ENCODE peak calls at places on chromosomes 16 and 17, in six cellular contexts. S, I, C, W, E and F are unnamed samples.
A peak's percentile ranks its signal among the peaks of the same experiment; 100 is the strongest.

GRCh38 chr16:20812510-20812909 is 6.2 kb downstream of the REXO5 start:
- DNase-seq in S (no peak), I (no peak), C (no peak), W (no peak), E (no peak), F (no peak)

GRCh38 chr17:27888945-27889344 is 4.2 kb downstream of the LYRM9 start:
- DNase-seq in S (no peak), I (peak; percentile 21), C (no peak), W (no peak), E (no peak), F (no peak)

GRCh38 chr16:1379863-1380174 is 28.1 kb downstream of the GNPTG start:
- DNase-seq in S (no peak), I (no peak), C (no peak), W (no peak), E (no peak), F (no peak)

GRCh38 chr17:63185420-63185819 is 219.4 kb downstream of the TANC2 start:
- DNase-seq in S (no peak), I (no peak), C (peak; percentile 32), W (no peak), E (no peak), F (no peak)

GRCh38 chr17:69967910-69968411 is 107.1 kb upstream of the KCNJ16 start:
- DNase-seq in S (peak; percentile 83), I (no peak), C (peak; percentile 89), W (no peak), E (no peak), F (no peak)

GRCh38 chr17:59807892-59808509 is 84.7 kb downstream of the TUBD1 start:
- DNase-seq in S (no peak), I (no peak), C (peak; percentile 51), W (no peak), E (no peak), F (no peak)

GRCh38 chr17:42878123-42878880 is 22.3 kb upstream of the G6PC1 start:
- DNase-seq in S (no peak), I (peak; percentile 23), C (no peak), W (no peak), E (no peak), F (no peak)

GRCh38 chr17:35183332-35183731 is 10.9 kb downstream of the SLC35G3 start:
- DNase-seq in S (no peak), I (no peak), C (no peak), W (no peak), E (no peak), F (no peak)

GRCh38 chr17:82320956-82321927 is 3.8 kb upstream of the CD7 start:
- DNase-seq in S (no peak), I (no peak), C (peak; percentile 61), W (peak; percentile 67), E (no peak), F (no peak)

GRCh38 chr17:17387017-17387416 is 83.8 kb downstream of the NT5M start:
- DNase-seq in S (no peak), I (peak; percentile 44), C (no peak), W (no peak), E (peak; percentile 5), F (no peak)

GRCh38 chr17:8865811-8866210 is 1.7 kb downstream of the PIK3R6 start:
- DNase-seq in S (no peak), I (no peak), C (no peak), W (no peak), E (no peak), F (no peak)

GRCh38 chr16:878071-878784 is 77.7 kb upstream of the GNG13 start:
- DNase-seq in S (no peak), I (no peak), C (peak; percentile 36), W (no peak), E (peak; percentile 50), F (no peak)

GRCh38 chr17:76532072-76532651 is 5.3 kb downstream of the CYGB start:
- DNase-seq in S (no peak), I (no peak), C (no peak), W (no peak), E (peak; percentile 37), F (no peak)

GRCh38 chr16:6274366-6274765 is 1058.3 kb upstream of the RBFOX1 start:
- DNase-seq in S (no peak), I (no peak), C (no peak), W (no peak), E (no peak), F (no peak)

GRCh38 chr17:40062347-40063033 is at the start of gene THRA:
- DNase-seq in S (no peak), I (peak; percentile 53), C (peak; percentile 90), W (peak; percentile 59), E (peak; percentile 89), F (no peak)

GRCh38 chr16:56264609-56264972 is 73.3 kb downstream of the GNAO1 start:
- DNase-seq in S (no peak), I (no peak), C (no peak), W (no peak), E (no peak), F (no peak)

GRCh38 chr17:59785091-59785799 is 77.8 kb downstream of the VMP1 start:
- DNase-seq in S (peak; percentile 42), I (no peak), C (peak; percentile 63), W (no peak), E (no peak), F (no peak)

GRCh38 chr17:38717139-38717745 is 12.2 kb downstream of the MLLT6 start:
- DNase-seq in S (no peak), I (no peak), C (no peak), W (no peak), E (no peak), F (no peak)

GRCh38 chr17:27207073-27207511 is 86.8 kb upstream of the WSB1 start:
- DNase-seq in S (peak; percentile 79), I (peak; percentile 78), C (peak; percentile 78), W (no peak), E (no peak), F (peak; percentile 31)